ENCODE peak calls at places on chromosome 5, in ten cellular contexts. G is RWPE1; E is H9; A is psoas muscle; J is adrenal gland; W is GM12865; T is stimulated activated CD8-positive, alpha-beta memory T cell treated with anti-CD3 and anti-CD28 coated beads, Interleukin-15, amount 100 ng/mL, for 24 hours; L is stimulated activated naive CD8-positive, alpha-beta T cell treated with anti-CD3 and anti-CD28 coated beads, Interleukin-15, amount 100 ng/mL, for 72 hours; P is NCI-H2171 treated with DMSO at 0.1 percent for 48 hours; Z is NCI-H146. U is an unnamed sample.

GRCh38 chr5:172007795-172008465 is 1.5 kb upstream of the FBXW11 start:
- DNase-seq in G (peak), E (peak), A (no peak), J (no peak), W (no peak), T (no peak), L (no peak), P (no peak), Z (no peak), U (no peak)

GRCh38 chr5:126868961-126869451 is 92.1 kb downstream of the LMNB1 start:
- DNase-seq in G (peak), E (peak), A (peak), J (no peak), W (no peak), T (no peak), L (no peak), P (peak), Z (peak), U (no peak)

GRCh38 chr5:173923236-173924104 is 35.3 kb downstream of the CPEB4 start:
- DNase-seq in G (no peak), E (no peak), A (no peak), J (no peak), W (no peak), T (no peak), L (no peak), P (no peak), Z (no peak), U (no peak)

GRCh38 chr5:9519537-9519936 is 26.3 kb downstream of the SEMA5A start:
- DNase-seq in G (no peak), E (no peak), A (peak), J (no peak), W (peak), T (no peak), L (no peak), P (no peak), Z (no peak), U (no peak)

GRCh38 chr5:125190232-125191051 is 444.0 kb upstream of the ZNF608 start:
- DNase-seq in G (no peak), E (no peak), A (no peak), J (no peak), W (no peak), T (no peak), L (no peak), P (peak), Z (peak), U (no peak)

GRCh38 chr5:23216345-23216744 is 291.1 kb upstream of the PRDM9 start:
- DNase-seq in G (no peak), E (no peak), A (no peak), J (no peak), W (no peak), T (no peak), L (no peak), P (no peak), Z (no peak), U (no peak)

GRCh38 chr5:127839496-127840197 is 136.5 kb downstream of the CCDC192 start:
- DNase-seq in G (no peak), E (no peak), A (no peak), J (no peak), W (peak), T (no peak), L (no peak), P (no peak), Z (no peak), U (no peak)

GRCh38 chr5:157165261-157165660 is 803 bp downstream of the GARIN3 start:
- DNase-seq in G (no peak), E (no peak), A (no peak), J (no peak), W (no peak), T (no peak), L (no peak), P (no peak), Z (no peak), U (no peak)

GRCh38 chr5:8773091-8773615 is 772.7 kb downstream of the SEMA5A start:
- DNase-seq in G (no peak), E (no peak), A (no peak), J (no peak), W (no peak), T (no peak), L (no peak), P (peak), Z (no peak), U (no peak)

GRCh38 chr5:72178910-72179815 is 71.9 kb downstream of the MAP1B start:
- DNase-seq in G (peak), E (no peak), A (peak), J (peak), W (no peak), T (no peak), L (no peak), P (no peak), Z (no peak), U (no peak)

GRCh38 chr5:113463032-113463431 is 25.2 kb downstream of the MCC start:
- DNase-seq in G (no peak), E (no peak), A (no peak), J (no peak), W (no peak), T (no peak), L (no peak), P (no peak), Z (no peak), U (no peak)

GRCh38 chr5:181133610-181134231 is 2.8 kb upstream of the OR2V1 start:
- DNase-seq in G (peak), E (no peak), A (peak), J (peak), W (peak), T (no peak), L (no peak), P (no peak), Z (no peak), U (peak)

GRCh38 chr5:137315534-137316345 is 183.4 kb downstream of the SPOCK1 start:
- DNase-seq in G (no peak), E (no peak), A (no peak), J (no peak), W (no peak), T (no peak), L (no peak), P (no peak), Z (no peak), U (no peak)

GRCh38 chr5:42811591-42812392 is at the start of gene SELENOP:
- DNase-seq in G (no peak), E (no peak), A (peak), J (peak), W (no peak), T (no peak), L (no peak), P (no peak), Z (peak), U (peak)

GRCh38 chr5:91101777-91102379 is 281.2 kb downstream of the ARRDC3 start:
- DNase-seq in G (peak), E (peak), A (peak), J (peak), W (peak), T (no peak), L (peak), P (peak), Z (peak), U (peak)